ENCODE peak calls at places on chromosome 13, in six cellular contexts. J is CD4-positive, alpha-beta memory T cell; U is stomach; H is Caco-2; V is cardiac muscle cell; K is pancreas. D is an unnamed sample. For H3K36me3, the result is how much of the 10 kb centered on the place peaks cover.

GRCh38 chr13:55576389-55576788 is 1564.3 kb upstream of the PRR20A start:
- DNase-seq in J (no peak), U (no peak), H (no peak), V (no peak), K (no peak), D (no peak)

GRCh38 chr13:108176685-108177274 is 38.6 kb downstream of the LIG4 start:
- DNase-seq in J (peak), U (peak), H (no peak), V (peak), K (no peak), D (peak)

GRCh38 chr13:32202268-32202667 is 112.9 kb downstream of the ZAR1L start:
- DNase-seq in J (no peak), U (no peak), H (no peak), V (no peak), K (no peak), D (no peak)

GRCh38 chr13:73607489-73608156 is 526.6 kb downstream of the KLF12 start:
- DNase-seq in J (no peak), U (no peak), H (no peak), V (no peak), K (no peak), D (no peak)

GRCh38 chr13:21884299-21884878 is 213.5 kb downstream of the FGF9 start:
- DNase-seq in J (no peak), U (no peak), H (no peak), V (no peak), K (no peak), D (no peak)

GRCh38 chr13:32594339-32594738 is 8.1 kb downstream of the PDS5B start:
- DNase-seq in J (no peak), U (no peak), H (no peak), V (peak), K (no peak), D (no peak)

GRCh38 chr13:38385152-38385891 is 35.7 kb downstream of the UFM1 start:
- DNase-seq in J (no peak), U (no peak), H (no peak), V (no peak), K (no peak), D (no peak)

GRCh38 chr13:74306496-74306895 is 172.3 kb upstream of the KLF12 start:
- DNase-seq in J (no peak), U (no peak), H (no peak), V (peak), K (no peak), D (no peak)

GRCh38 chr13:107642841-107643240 is 572.5 kb downstream of the LIG4 start:
- DNase-seq in J (no peak), U (no peak), H (no peak), V (peak), K (no peak), D (no peak)

GRCh38 chr13:72062566-72062965 is 195.6 kb upstream of the DACH1 start:
- DNase-seq in J (no peak), U (no peak), H (no peak), V (no peak), K (no peak), D (peak)

GRCh38 chr13:98775844-98776598 is 23.5 kb upstream of the SLC15A1 start:
- DNase-seq in J (no peak), U (peak), H (peak), V (no peak), K (no peak), D (peak)

GRCh38 chr13:80504453-80504852 is 163.5 kb upstream of the SPRY2 start:
- DNase-seq in J (no peak), U (no peak), H (no peak), V (peak), K (no peak), D (no peak)

GRCh38 chr13:27461940-27462584 is 11.7 kb upstream of the MTIF3 start:
- DNase-seq in J (no peak), U (no peak), H (no peak), V (no peak), K (no peak), D (no peak)

GRCh38 chr13:111952814-111953213 is 114.1 kb upstream of the SOX1 start:
- DNase-seq in J (no peak), U (no peak), H (no peak), V (no peak), K (no peak), D (no peak)

GRCh38 chr13:44273991-44274810 is 99.4 kb upstream of the SERP2 start:
- DNase-seq in J (peak), U (no peak), H (no peak), V (peak), K (no peak), D (no peak)

GRCh38 chr13:32883501-32883900 is 132.7 kb upstream of the KL start:
- DNase-seq in J (no peak), U (no peak), H (no peak), V (peak), K (no peak), D (no peak)

GRCh38 chr13:25963681-25964080 is 88.1 kb downstream of the SHISA2 start:
- DNase-seq in J (no peak), U (no peak), H (no peak), V (peak), K (no peak), D (peak)

GRCh38 chr13:79735228-79735627 is 254.3 kb downstream of the NDFIP2 start:
- DNase-seq in J (no peak), U (no peak), H (no peak), V (peak), K (no peak), D (no peak)

GRCh38 chr13:52738719-52739467 is 727 bp downstream of the CNMD start:
- DNase-seq in J (no peak), U (no peak), H (no peak), V (peak), K (no peak), D (no peak)
- H3K4me3 ChIP-seq in J (no peak), U (peak), H (no peak), V (peak), K (peak), D (no peak)

GRCh38 chr13:41136396-41137031 is 3.9 kb upstream of the KBTBD6 start:
- DNase-seq in J (no peak), U (no peak), H (no peak), V (no peak), K (no peak), D (no peak)

GRCh38 chr13:41139296-41139966 is 6.8 kb upstream of the KBTBD6 start:
- DNase-seq in J (no peak), U (no peak), H (no peak), V (no peak), K (no peak), D (peak)

GRCh38 chr13:41133951-41134350 is 1.3 kb upstream of the KBTBD6 start:
- DNase-seq in J (no peak), U (no peak), H (no peak), V (no peak), K (no peak), D (peak)

GRCh38 chr13:41137241-41137640 is 4.6 kb upstream of the KBTBD6 start:
- DNase-seq in J (no peak), U (no peak), H (no peak), V (no peak), K (no peak), D (peak)

DNA sequence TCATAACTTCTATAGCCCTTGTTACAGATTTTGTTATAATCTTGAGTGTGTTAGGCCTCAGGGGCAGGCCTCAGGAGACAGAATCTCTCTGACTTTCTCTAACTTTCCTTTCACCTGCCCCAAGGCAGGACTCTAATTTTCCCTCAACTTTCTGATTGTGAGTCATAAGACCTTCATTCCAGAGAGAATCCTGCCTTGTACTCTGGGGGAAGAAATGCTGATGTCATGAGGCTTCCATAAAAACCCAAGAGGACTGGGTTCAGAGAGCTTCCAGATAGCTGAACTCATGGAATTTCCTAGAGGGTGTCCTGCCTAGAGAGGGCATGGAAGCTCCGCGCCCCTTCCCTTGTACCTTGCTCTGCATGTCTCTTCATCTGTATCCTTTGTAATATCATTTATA is 5.3 kb upstream of the KBTBD6 start:
- DNase-seq in J (no peak), U (no peak), H (no peak), V (peak), K (no peak), D (peak)
- H3K36me3 ChIP-seq in J (under half), U (under half), H (under half), V (under half), K (under half), D (under half)

GRCh38 chr13:110257408-110257807 is 49.5 kb downstream of the COL4A1 start:
- DNase-seq in J (no peak), U (no peak), H (no peak), V (no peak), K (no peak), D (no peak)
- H3K4me3 ChIP-seq in J (no peak), U (no peak), H (no peak), V (no peak), K (no peak), D (no peak)

GRCh38 chr13:66069570-66069969 is 1160.6 kb downstream of the PCDH9 start:
- DNase-seq in J (no peak), U (no peak), H (no peak), V (no peak), K (no peak), D (no peak)
- H3K36me3 ChIP-seq in J (under half), U (under half), H (under half), V (under half), K (under half), D (under half)

DNA sequence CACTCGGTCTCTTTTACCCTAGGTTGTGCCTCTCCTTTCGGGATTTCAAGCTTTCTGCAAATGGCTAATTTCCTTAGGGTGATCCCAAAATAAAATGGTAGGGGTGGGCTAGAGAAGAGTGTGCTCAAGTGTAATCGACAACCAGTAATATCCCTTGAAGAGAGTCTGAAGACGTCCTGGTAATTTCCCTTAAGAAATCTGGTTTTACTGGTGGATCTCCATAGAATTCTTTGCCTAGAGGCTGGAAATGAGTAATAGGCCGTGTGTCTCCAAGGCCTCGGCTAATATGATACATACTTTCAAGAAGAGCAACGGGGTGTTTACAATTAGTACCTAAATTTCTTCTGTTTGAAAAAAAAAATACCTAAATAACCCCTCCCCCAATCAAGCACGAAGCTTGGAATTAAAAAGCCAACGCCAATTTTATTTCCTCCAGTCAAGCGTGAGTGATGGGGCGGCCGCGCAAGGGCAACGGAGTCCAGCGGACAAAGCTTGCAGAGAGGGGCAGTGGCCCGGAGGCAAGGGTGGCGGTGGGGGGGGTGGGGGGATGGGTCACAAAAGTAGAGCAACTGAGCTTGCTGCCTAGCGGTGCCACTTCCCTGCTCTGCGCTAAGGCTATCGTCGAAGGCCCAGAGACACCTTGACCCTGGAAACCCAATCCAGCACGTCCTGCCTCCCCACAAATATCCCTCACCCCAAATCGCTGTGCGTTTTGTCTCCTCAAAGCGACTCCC is 7.8 kb downstream of the SOX21 start:
- DNase-seq in J (no peak), U (no peak), H (no peak), V (no peak), K (no peak), D (no peak)
- H3K4me3 ChIP-seq in J (no peak), U (no peak), H (no peak), V (no peak), K (no peak), D (no peak)

GRCh38 chr13:45402641-45403040 is 15.5 kb downstream of the SLC25A30 start:
- DNase-seq in J (no peak), U (no peak), H (no peak), V (no peak), K (no peak), D (no peak)

GRCh38 chr13:45403081-45403480 is 15.1 kb downstream of the SLC25A30 start:
- DNase-seq in J (no peak), U (no peak), H (no peak), V (no peak), K (no peak), D (no peak)

GRCh38 chr13:45410466-45410865 is 7.7 kb downstream of the SLC25A30 start:
- DNase-seq in J (no peak), U (no peak), H (no peak), V (no peak), K (no peak), D (no peak)

GRCh38 chr13:45409993-45410392 is 8.2 kb downstream of the SLC25A30 start:
- DNase-seq in J (no peak), U (no peak), H (no peak), V (no peak), K (no peak), D (no peak)

DNA sequence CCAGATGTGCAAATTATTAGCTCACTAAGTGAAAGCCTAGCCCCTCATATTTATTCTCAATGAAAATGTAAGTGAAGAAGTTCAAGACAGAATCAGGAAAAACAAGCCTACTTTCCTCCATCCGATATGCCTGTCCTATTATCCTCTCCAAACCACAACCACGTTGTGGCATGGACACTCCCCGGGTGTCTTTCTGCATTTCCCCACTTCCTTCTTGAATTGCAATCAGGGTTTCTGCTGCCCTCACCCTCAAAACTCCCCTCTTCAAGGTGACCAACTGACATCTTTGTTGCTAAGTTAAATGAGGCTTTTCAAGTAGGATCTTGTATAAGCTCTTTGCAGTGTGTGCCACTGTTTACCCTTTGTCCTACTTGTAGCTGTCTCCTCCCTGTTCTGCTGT is 11.8 kb downstream of the SLC25A30 start:
- DNase-seq in J (no peak), U (no peak), H (no peak), V (no peak), K (no peak), D (no peak)
- H3K36me3 ChIP-seq in J (under half), U (half or more), H (under half), V (under half), K (under half), D (under half)

DNA sequence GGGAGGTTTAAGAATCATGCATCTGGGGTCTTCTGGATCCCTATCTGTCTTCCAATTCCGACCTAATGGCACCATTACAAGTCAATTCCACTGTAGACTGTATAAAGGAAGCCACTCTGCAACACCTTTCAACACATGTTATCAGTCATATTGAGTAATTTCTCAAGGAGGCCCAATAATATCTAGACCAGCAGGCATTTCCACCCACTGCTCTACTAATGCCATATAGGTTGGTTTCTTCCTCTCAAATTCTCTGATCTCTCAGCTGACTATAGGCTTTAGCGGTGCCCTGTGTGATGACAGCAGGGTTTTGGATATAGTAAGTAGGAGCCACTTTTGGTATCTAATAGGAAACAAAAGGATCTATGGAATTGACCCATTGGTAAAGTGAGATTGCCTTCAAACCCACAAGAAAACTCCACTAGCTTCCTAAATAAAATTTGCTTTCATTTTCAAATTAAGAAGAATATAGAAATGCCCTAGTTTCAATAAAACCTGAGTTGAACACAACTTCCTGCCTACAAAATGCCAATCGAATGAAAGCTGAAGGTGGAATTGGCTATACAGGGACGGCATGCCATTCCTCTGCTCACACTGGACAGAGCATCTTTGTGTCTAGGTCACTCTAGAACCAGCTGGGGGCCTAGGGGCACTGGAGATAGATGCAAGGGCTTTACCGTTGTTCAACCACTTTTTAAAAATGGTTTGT is 12.3 kb upstream of the ITM2B start:
- DNase-seq in J (peak), U (no peak), H (no peak), V (no peak), K (no peak), D (no peak)
- H3K4me3 ChIP-seq in J (peak), U (no peak), H (no peak), V (no peak), K (no peak), D (no peak)

GRCh38 chr13:24495151-24495729 is 17.3 kb downstream of the PARP4 start:
- DNase-seq in J (no peak), U (no peak), H (no peak), V (no peak), K (no peak), D (no peak)

GRCh38 chr13:24491853-24492252 is 20.7 kb downstream of the PARP4 start:
- DNase-seq in J (no peak), U (no peak), H (no peak), V (peak), K (no peak), D (no peak)

GRCh38 chr13:24493356-24493755 is 19.2 kb downstream of the PARP4 start:
- DNase-seq in J (no peak), U (no peak), H (no peak), V (peak), K (no peak), D (no peak)

DNA sequence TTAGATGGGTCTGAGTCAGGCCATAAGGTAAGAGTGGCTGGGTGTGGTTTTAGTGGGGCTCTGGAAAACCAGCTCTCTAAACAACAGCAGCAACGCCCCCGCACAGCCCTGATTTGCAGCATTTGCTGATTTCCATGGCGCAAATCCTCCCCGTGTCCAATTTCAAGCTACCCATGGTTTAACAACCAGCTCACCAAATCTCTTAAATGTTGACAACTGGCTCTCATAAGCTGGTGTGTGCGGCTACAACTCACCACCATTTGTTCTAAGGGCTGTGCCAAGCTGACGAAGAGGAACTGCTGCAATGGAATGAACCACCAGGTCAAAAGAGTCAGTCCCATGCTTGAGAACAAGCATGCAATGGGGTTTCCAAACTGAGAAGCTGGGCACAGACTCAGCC is 22.9 kb downstream of the PARP4 start:
- DNase-seq in J (no peak), U (no peak), H (no peak), V (no peak), K (no peak), D (no peak)
- H3K36me3 ChIP-seq in J (half or more), U (half or more), H (under half), V (under half), K (under half), D (under half)

GRCh38 chr13:50378513-50378970 is 363.3 kb downstream of the KCNRG start:
- DNase-seq in J (no peak), U (no peak), H (no peak), V (no peak), K (no peak), D (no peak)
- H3K4me3 ChIP-seq in J (no peak), U (no peak), H (no peak), V (no peak), K (no peak), D (no peak)

D was measured in mammary epithelial cell.